ENCODE peak calls at places on chromosomes 7 and 10, in eight cellular contexts. G is MV-4-11; L is GM20000; M is CD8-positive, alpha-beta memory T cell; X is activated CD8-positive, alpha-beta memory T cell treated with anti-CD3 and anti-CD28 coated beads, Interleukin-2, amount 50 U/mL, for 48 hours; V is activated CD8-positive, alpha-beta T cell treated with anti-CD3 and anti-CD28 coated beads for 36 hours; S is fibroblast of lung; N is T follicular helper cell. U is an unnamed sample.
A peak's percentile ranks its signal among the peaks of the same experiment; 100 is the strongest.

GRCh38 chr7:100556541-100556940 is 17.2 kb downstream of the SAP25 start:
- DNase-seq in M (no peak), N (no peak), G (peak; percentile 84), V (no peak), X (no peak), L (no peak), S (peak; percentile 60), U (no peak)

GRCh38 chr7:105205592-105206211 is 183.0 kb downstream of the SRPK2 start:
- DNase-seq in G (peak; percentile 34), N (no peak), X (no peak), S (peak; percentile 55), V (peak; percentile 65), L (no peak), M (no peak), U (no peak)

GRCh38 chr7:5172196-5172800 is 17.7 kb upstream of the WIPI2 start:
- DNase-seq in G (no peak), M (no peak), N (no peak), V (no peak), L (no peak), X (no peak), S (peak; percentile 20), U (no peak)

GRCh38 chr7:69162931-69163330 is 435.3 kb upstream of the AUTS2 start:
- DNase-seq in L (no peak), S (peak; percentile 83), G (no peak), M (no peak), X (no peak), V (no peak), N (no peak), U (no peak)

GRCh38 chr10:76665029-76665428 is 972.6 kb downstream of the KCNMA1 start:
- DNase-seq in V (no peak), L (no peak), N (no peak), M (no peak), S (no peak), G (no peak), X (no peak), U (no peak)

GRCh38 chr7:114830952-114831351 is 90.9 kb upstream of the MDFIC start:
- DNase-seq in S (no peak), L (no peak), V (no peak), M (no peak), X (no peak), G (no peak), N (no peak), U (no peak)

GRCh38 chr7:38195804-38196595 is 18.0 kb downstream of the STARD3NL start:
- DNase-seq in N (no peak), L (no peak), V (no peak), M (no peak), X (no peak), G (no peak), S (peak; percentile 68), U (no peak)

GRCh38 chr7:66352071-66352470 is 146.9 kb downstream of the TPST1 start:
- DNase-seq in V (no peak), X (no peak), M (no peak), G (no peak), S (no peak), N (no peak), L (peak; percentile 23), U (no peak)

GRCh38 chr7:1388936-1389335 is 70.3 kb downstream of the MICALL2 start:
- DNase-seq in G (no peak), N (no peak), L (no peak), M (no peak), S (no peak), X (no peak), V (no peak), U (no peak)

GRCh38 chr7:127594490-127594889 is 954 bp downstream of the FSCN3 start:
- DNase-seq in N (no peak), S (no peak), X (no peak), M (no peak), V (no peak), L (no peak), G (peak; percentile 98), U (no peak)

GRCh38 chr10:107433605-107434004 is 269.1 kb upstream of the SORCS1 start:
- DNase-seq in L (no peak), M (no peak), X (no peak), N (no peak), V (no peak), G (no peak), S (no peak), U (no peak)

GRCh38 chr7:29344334-29344978 is 149.9 kb downstream of the CHN2 start:
- DNase-seq in X (no peak), V (no peak), S (no peak), L (no peak), M (no peak), G (no peak), N (no peak), U (no peak)

GRCh38 chr10:115947104-115947503 is 325.9 kb downstream of the GFRA1 start:
- DNase-seq in V (no peak), G (no peak), L (no peak), S (peak; percentile 84), X (no peak), M (no peak), N (no peak), U (no peak)

GRCh38 chr10:23157691-23158369 is 34.3 kb upstream of the PTF1A start:
- DNase-seq in S (peak; percentile 60), G (peak; percentile 17), N (no peak), V (peak; percentile 29), L (peak; percentile 63), X (no peak), M (no peak), U (no peak)

GRCh38 chr10:43221419-43222293 is 45.2 kb downstream of the RASGEF1A start:
- DNase-seq in M (peak; percentile 32), S (no peak), L (no peak), N (no peak), V (no peak), G (peak; percentile 1), X (peak; percentile 49), U (no peak)

GRCh38 chr7:550881-551614 is 31.4 kb upstream of the PDGFA start:
- DNase-seq in G (no peak), V (no peak), X (no peak), N (no peak), M (no peak), S (no peak), L (no peak), U (no peak)

GRCh38 chr10:9437131-9437530 is 1382.6 kb downstream of the GATA3 start:
- DNase-seq in N (no peak), S (peak; percentile 69), M (no peak), V (no peak), X (no peak), G (no peak), L (no peak), U (no peak)

GRCh38 chr10:44439845-44440244 is 54.9 kb upstream of the CXCL12 start:
- DNase-seq in G (no peak), N (no peak), S (no peak), X (no peak), L (no peak), V (no peak), M (no peak), U (no peak)

GRCh38 chr10:110407301-110408170 is 90.2 kb upstream of the DUSP5 start:
- DNase-seq in X (no peak), G (no peak), M (no peak), N (no peak), L (no peak), V (no peak), S (peak; percentile 30), U (no peak)

GRCh38 chr7:82172017-82172416 is 271.6 kb downstream of the CACNA2D1 start:
- DNase-seq in X (no peak), V (no peak), S (no peak), G (no peak), M (no peak), N (no peak), L (no peak), U (no peak)

GRCh38 chr7:108270385-108270784 is 140.2 kb upstream of the LAMB4 start:
- DNase-seq in M (no peak), L (peak; percentile 40), G (no peak), V (no peak), X (no peak), S (peak; percentile 95), N (no peak), U (no peak)

GRCh38 chr10:27104919-27105318 is 4.6 kb upstream of the ANKRD26 start:
- DNase-seq in V (peak; percentile 57), M (no peak), X (no peak), L (no peak), N (no peak), G (no peak), S (no peak), U (no peak)

GRCh38 chr10:133258066-133258817 is 18.4 kb downstream of the ADAM8 start:
- DNase-seq in G (no peak), L (no peak), X (peak; percentile 79), M (no peak), N (no peak), S (no peak), V (peak; percentile 69), U (no peak)

GRCh38 chr10:87660484-87661133 is 931 bp downstream of the PAPSS2 start:
- DNase-seq in N (no peak), L (no peak), S (peak; percentile 85), M (no peak), V (no peak), G (no peak), X (no peak), U (no peak)

GRCh38 chr7:30424536-30424935 is 54.0 kb downstream of the NOD1 start:
- DNase-seq in M (no peak), N (no peak), X (peak; percentile 26), V (no peak), S (no peak), G (no peak), L (no peak), U (no peak)